ENCODE peak calls at places on chromosomes 1 and 21, in ten cellular contexts. G is adrenal gland; Z is mesenchymal stem cell; Q is GM23248; O is BJ; E is CD8-positive, alpha-beta T cell; R is K562; L is Peyer's patch; A is stomach; N is SJSA1. W is an unnamed sample.
A peak's percentile ranks its signal among the peaks of the same experiment; 100 is the strongest.

GRCh38 chr1:56441586-56441985 is 137.8 kb downstream of the PLPP3 start:
- DNase-seq in O (no peak), Q (no peak), L (no peak), A (no peak), N (no peak), R (no peak), E (no peak), G (no peak), Z (no peak), W (no peak)

GRCh38 chr21:40210251-40210650 is 343.0 kb downstream of the PCP4 start:
- DNase-seq in Q (no peak), R (no peak), L (no peak), E (no peak), N (no peak), G (no peak), O (no peak), A (no peak), Z (no peak), W (no peak)

GRCh38 chr1:41515131-41515678 is 30.7 kb upstream of the EDN2 start:
- DNase-seq in O (no peak), G (no peak), N (no peak), Z (no peak), Q (no peak), L (no peak), E (no peak), A (peak; percentile 82), R (no peak), W (no peak)

GRCh38 chr1:220956861-220957605 is 77.8 kb downstream of the HLX start:
- DNase-seq in Q (peak; percentile 99), O (peak; percentile 98), E (no peak), R (peak; percentile 56), N (peak; percentile 57), Z (peak; percentile 98), G (peak; percentile 23), A (no peak), L (no peak), W (no peak)

GRCh38 chr1:51654000-51654399 is 37.1 kb downstream of the OSBPL9 start:
- DNase-seq in E (no peak), Q (no peak), G (no peak), Z (no peak), A (no peak), O (no peak), N (no peak), R (no peak), L (no peak), W (no peak)

GRCh38 chr1:101382135-101382534 is 145.3 kb downstream of the S1PR1 start:
- DNase-seq in G (no peak), N (no peak), A (no peak), L (no peak), R (no peak), Q (no peak), Z (no peak), E (no peak), O (no peak), W (no peak)

GRCh38 chr1:200488375-200489165 is 78.7 kb upstream of the ZNF281 start:
- DNase-seq in O (no peak), Z (peak; percentile 79), R (peak; percentile 74), L (peak; percentile 26), N (peak; percentile 70), A (peak; percentile 51), G (peak; percentile 72), E (no peak), Q (peak; percentile 89), W (peak; percentile 75)

GRCh38 chr1:172388490-172388889 is 32.0 kb upstream of the C1orf105 start:
- DNase-seq in Q (no peak), A (no peak), R (no peak), O (no peak), E (no peak), L (no peak), G (no peak), N (no peak), Z (no peak), W (no peak)

GRCh38 chr1:9714257-9714718 is 62.8 kb downstream of the PIK3CD start:
- DNase-seq in Q (no peak), N (no peak), O (no peak), Z (no peak), R (peak; percentile 74), E (no peak), G (no peak), A (no peak), L (peak; percentile 54), W (no peak)

GRCh38 chr1:59994302-59995198 is 68.0 kb upstream of the CYP2J2 start:
- DNase-seq in Z (peak; percentile 87), L (no peak), R (no peak), G (peak; percentile 26), E (no peak), A (no peak), O (peak; percentile 63), Q (peak; percentile 87), N (no peak), W (no peak)

GRCh38 chr1:17531682-17532487 is 7.6 kb upstream of the ARHGEF10L start:
- DNase-seq in L (no peak), N (no peak), Z (no peak), A (peak; percentile 62), G (peak; percentile 88), R (no peak), E (no peak), O (no peak), Q (peak; percentile 59), W (no peak)

DNA sequence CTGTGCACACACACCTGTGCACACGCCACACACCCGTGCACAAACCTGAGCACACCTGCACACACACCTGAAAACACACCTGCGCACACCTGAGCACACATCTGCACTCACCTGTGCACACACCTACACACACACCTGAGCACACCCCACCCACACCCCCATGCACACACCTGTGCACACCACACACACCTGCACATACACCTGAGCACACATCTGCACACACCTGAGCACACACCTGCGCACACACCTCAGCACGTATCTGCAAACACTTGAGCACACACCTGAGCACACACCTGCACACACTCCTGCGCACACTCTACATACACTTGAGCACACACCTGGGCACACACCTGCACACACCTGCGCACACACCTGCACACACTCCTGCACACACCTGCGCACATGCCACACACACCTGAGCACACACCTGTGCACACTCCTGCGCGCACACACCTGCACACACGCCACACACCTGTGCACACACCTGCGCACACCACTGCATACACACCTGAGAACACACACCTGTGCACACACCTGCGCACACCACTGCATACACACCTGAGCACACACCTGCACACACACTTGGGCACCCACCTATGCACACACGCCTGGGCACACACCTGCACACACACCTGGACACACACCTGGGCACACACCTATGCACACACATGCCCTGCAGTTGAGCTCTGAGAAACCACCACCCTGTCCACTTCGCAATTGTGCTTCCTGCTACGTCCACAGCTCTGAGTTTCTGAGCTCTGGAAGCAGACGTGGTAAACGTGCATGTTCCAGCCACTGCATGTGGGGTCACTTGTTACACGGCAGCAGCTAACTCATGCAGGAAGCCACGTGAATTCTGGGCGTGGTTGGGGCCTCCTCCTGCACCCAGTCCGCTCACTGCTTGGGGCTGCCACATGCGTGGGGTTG is 8.0 kb upstream of the C1orf159 start:
- DNase-seq in G (no peak), E (no peak), L (no peak), O (no peak), Q (peak; percentile 71), A (no peak), N (no peak), R (no peak), Z (peak; percentile 59), W (no peak)
- H3K27me3 ChIP-seq in G (no peaks in the 10 kb centered on the region), E (no peaks in the 10 kb centered on the region), L (no peaks in the 10 kb centered on the region), O (no peaks in the 10 kb centered on the region), Q (no peaks in the 10 kb centered on the region), A (no peaks in the 10 kb centered on the region), N (peaks cover 3% of the 10 kb centered on the region), R (peaks cover 70% of the 10 kb centered on the region), Z (peaks cover 36% of the 10 kb centered on the region), W (no peaks in the 10 kb centered on the region)

GRCh38 chr1:151916959-151917358 is 7.6 kb upstream of the THEM4 start:
- DNase-seq in Z (no peak), L (no peak), A (no peak), E (no peak), R (no peak), Q (no peak), O (no peak), G (no peak), N (no peak), W (no peak)
- H3K27me3 ChIP-seq in Z (no peaks in the 10 kb centered on the region), L (no peaks in the 10 kb centered on the region), A (no peaks in the 10 kb centered on the region), E (no peaks in the 10 kb centered on the region), R (no peaks in the 10 kb centered on the region), Q (no peaks in the 10 kb centered on the region), O (peaks cover 4% of the 10 kb centered on the region), G (no peaks in the 10 kb centered on the region), N (no peaks in the 10 kb centered on the region), W (no peaks in the 10 kb centered on the region)

GRCh38 chr1:22177354-22178003 is 34.6 kb upstream of the WNT4 start:
- DNase-seq in R (no peak), G (no peak), Q (no peak), O (no peak), A (no peak), N (no peak), Z (no peak), E (no peak), L (no peak), W (no peak)

GRCh38 chr1:22176258-22176657 is 33.4 kb upstream of the WNT4 start:
- DNase-seq in L (no peak), R (no peak), A (no peak), N (no peak), O (no peak), E (no peak), Z (no peak), G (no peak), Q (no peak), W (no peak)

GRCh38 chr1:22171951-22172715 is 29.2 kb upstream of the WNT4 start:
- DNase-seq in Q (no peak), O (no peak), G (no peak), R (no peak), N (no peak), E (no peak), L (no peak), Z (no peak), A (no peak), W (no peak)

GRCh38 chr1:22169816-22170215 is 26.9 kb upstream of the WNT4 start:
- DNase-seq in R (no peak), N (no peak), Q (no peak), O (no peak), L (no peak), G (no peak), A (no peak), Z (no peak), E (no peak), W (no peak)

GRCh38 chr1:22174446-22174845 is 31.5 kb upstream of the WNT4 start:
- DNase-seq in Q (no peak), E (no peak), G (no peak), Z (no peak), O (no peak), L (no peak), N (no peak), R (peak; percentile 40), A (no peak), W (no peak)
- H3K27me3 ChIP-seq in Q (no peaks in the 10 kb centered on the region), E (no peaks in the 10 kb centered on the region), G (no peaks in the 10 kb centered on the region), Z (peaks cover 63% of the 10 kb centered on the region), O (peaks cover 2% of the 10 kb centered on the region), L (no peaks in the 10 kb centered on the region), N (peaks cover 14% of the 10 kb centered on the region), R (peaks cover 18% of the 10 kb centered on the region), A (no peaks in the 10 kb centered on the region), W (no peaks in the 10 kb centered on the region)

GRCh38 chr21:45981641-45982255 is at the start of gene COL6A1:
- DNase-seq in A (peak; percentile 59), E (no peak), Z (peak; percentile 85), L (peak; percentile 30), R (no peak), Q (peak; percentile 87), G (peak; percentile 70), N (peak; percentile 73), O (no peak), W (no peak)
- H3K27me3 ChIP-seq in A (no peaks in the 10 kb centered on the region), E (no peaks in the 10 kb centered on the region), Z (no peaks in the 10 kb centered on the region), L (no peaks in the 10 kb centered on the region), R (peaks cover 58% of the 10 kb centered on the region), Q (no peaks in the 10 kb centered on the region), G (no peaks in the 10 kb centered on the region), N (no peaks in the 10 kb centered on the region), O (no peaks in the 10 kb centered on the region), W (no peaks in the 10 kb centered on the region)